ENCODE peak calls at places on chromosomes 4 and X, in six cellular contexts. One of them, this sample, is unnamed.

GRCh38 chr4:25592670-25593069 is 63.0 kb upstream of the SLC34A2 start:
- DNase-seq in GM12878: no peak
- DNase-seq in GM12891: no peak
- DNase-seq in SK-N-SH: no peak
- DNase-seq in K562: no peak
- DNase-seq in H1: no peak
- DNase-seq in this sample: no peak

GRCh38 chr4:128583753-128584712 is 225.5 kb upstream of the JADE1 start:
- DNase-seq in GM12878: no peak
- DNase-seq in GM12891: no peak
- DNase-seq in SK-N-SH: peak; percentile 61
- DNase-seq in K562: no peak
- DNase-seq in H1: no peak
- DNase-seq in this sample: no peak

GRCh38 chr4:38565271-38566199 is 98.5 kb upstream of the KLF3 start:
- DNase-seq in GM12878: no peak
- DNase-seq in GM12891: no peak
- DNase-seq in SK-N-SH: no peak
- DNase-seq in K562: no peak
- DNase-seq in H1: no peak
- DNase-seq in this sample: no peak

GRCh38 chrX:66000628-66001275 is 39.1 kb downstream of the VSIG4 start:
- DNase-seq in GM12878: no peak
- DNase-seq in GM12891: no peak
- DNase-seq in SK-N-SH: no peak
- DNase-seq in K562: no peak
- DNase-seq in H1: no peak
- DNase-seq in this sample: no peak

GRCh38 chr4:147633113-147633512 is 15.9 kb downstream of the TMEM184C start:
- DNase-seq in GM12878: no peak
- DNase-seq in GM12891: no peak
- DNase-seq in SK-N-SH: no peak
- DNase-seq in K562: no peak
- DNase-seq in H1: no peak
- DNase-seq in this sample: no peak

GRCh38 chrX:68416592-68416991 is 16.7 kb downstream of the OPHN1 start:
- DNase-seq in GM12878: no peak
- DNase-seq in GM12891: no peak
- DNase-seq in SK-N-SH: no peak
- DNase-seq in K562: no peak
- DNase-seq in H1: no peak
- DNase-seq in this sample: no peak

GRCh38 chrX:13432376-13432775 is 112.5 kb upstream of the ATXN3L start:
- DNase-seq in GM12878: no peak
- DNase-seq in GM12891: no peak
- DNase-seq in SK-N-SH: no peak
- DNase-seq in K562: no peak
- DNase-seq in H1: no peak
- DNase-seq in this sample: no peak

GRCh38 chr4:169716677-169717076 is 41.1 kb downstream of the HPF1 start:
- DNase-seq in GM12878: no peak
- DNase-seq in GM12891: no peak
- DNase-seq in SK-N-SH: no peak
- DNase-seq in K562: no peak
- DNase-seq in H1: no peak
- DNase-seq in this sample: no peak

GRCh38 chr4:42750091-42750490 is 93.2 kb upstream of the ATP8A1 start:
- DNase-seq in GM12878: peak; percentile 3
- DNase-seq in GM12891: no peak
- DNase-seq in SK-N-SH: peak; percentile 39
- DNase-seq in K562: no peak
- DNase-seq in H1: no peak
- DNase-seq in this sample: no peak

GRCh38 chrX:44012484-44013096 is 39.4 kb upstream of the NDP start:
- DNase-seq in GM12878: no peak
- DNase-seq in GM12891: no peak
- DNase-seq in SK-N-SH: no peak
- DNase-seq in K562: no peak
- DNase-seq in H1: no peak
- DNase-seq in this sample: no peak

GRCh38 chr4:40555176-40555900 is 74.3 kb downstream of the RBM47 start:
- DNase-seq in GM12878: no peak
- DNase-seq in GM12891: no peak
- DNase-seq in SK-N-SH: no peak
- DNase-seq in K562: no peak
- DNase-seq in H1: no peak
- DNase-seq in this sample: no peak

GRCh38 chrX:46461653-46462191 is 83.5 kb downstream of the ZNF674 start:
- DNase-seq in GM12878: peak; percentile 20
- DNase-seq in GM12891: no peak
- DNase-seq in SK-N-SH: no peak
- DNase-seq in K562: no peak
- DNase-seq in H1: no peak
- DNase-seq in this sample: no peak

GRCh38 chr4:5168891-5169290 is 117.6 kb downstream of the STK32B start:
- DNase-seq in GM12878: no peak
- DNase-seq in GM12891: no peak
- DNase-seq in SK-N-SH: no peak
- DNase-seq in K562: no peak
- DNase-seq in H1: no peak
- DNase-seq in this sample: no peak

GRCh38 chr4:31461425-31461824 is 741.3 kb downstream of the PCDH7 start:
- DNase-seq in GM12878: no peak
- DNase-seq in GM12891: no peak
- DNase-seq in SK-N-SH: no peak
- DNase-seq in K562: no peak
- DNase-seq in H1: no peak
- DNase-seq in this sample: no peak

GRCh38 chr4:2939383-2940243 is 23.6 kb downstream of the NOP14 start:
- DNase-seq in GM12878: no peak
- DNase-seq in GM12891: no peak
- DNase-seq in SK-N-SH: no peak
- DNase-seq in K562: no peak
- DNase-seq in H1: no peak
- DNase-seq in this sample: no peak

GRCh38 chrX:39821011-39821708 is 276.6 kb downstream of the BCOR start:
- DNase-seq in GM12878: no peak
- DNase-seq in GM12891: no peak
- DNase-seq in SK-N-SH: peak; percentile 86
- DNase-seq in K562: no peak
- DNase-seq in H1: no peak
- DNase-seq in this sample: peak; percentile 39

GRCh38 chr4:77305766-77306165 is 148.8 kb downstream of the CCNG2 start:
- DNase-seq in GM12878: no peak
- DNase-seq in GM12891: no peak
- DNase-seq in SK-N-SH: no peak
- DNase-seq in K562: no peak
- DNase-seq in H1: no peak
- DNase-seq in this sample: no peak

GRCh38 chrX:150227321-150227860 is 135.7 kb upstream of the MAMLD1 start:
- DNase-seq in GM12878: no peak
- DNase-seq in GM12891: no peak
- DNase-seq in SK-N-SH: no peak
- DNase-seq in K562: no peak
- DNase-seq in H1: no peak
- DNase-seq in this sample: no peak

GRCh38 chr4:184664445-184665210 is 15.1 kb downstream of the PRIMPOL start:
- DNase-seq in GM12878: no peak
- DNase-seq in GM12891: no peak
- DNase-seq in SK-N-SH: peak; percentile 32
- DNase-seq in K562: peak; percentile 63
- DNase-seq in H1: no peak
- DNase-seq in this sample: no peak

GRCh38 chrX:108584617-108585211 is 145.1 kb downstream of the COL4A5 start:
- DNase-seq in GM12878: peak; percentile 1
- DNase-seq in GM12891: no peak
- DNase-seq in SK-N-SH: peak; percentile 2
- DNase-seq in K562: peak; percentile 7
- DNase-seq in H1: no peak
- DNase-seq in this sample: no peak

GRCh38 chrX:38165023-38165422 is 55.6 kb downstream of the SRPX start:
- DNase-seq in GM12878: no peak
- DNase-seq in GM12891: no peak
- DNase-seq in SK-N-SH: no peak
- DNase-seq in K562: no peak
- DNase-seq in H1: no peak
- DNase-seq in this sample: no peak

GRCh38 chr4:132865458-132865857 is 283.6 kb upstream of the PCDH10 start:
- DNase-seq in GM12878: no peak
- DNase-seq in GM12891: no peak
- DNase-seq in SK-N-SH: no peak
- DNase-seq in K562: no peak
- DNase-seq in H1: no peak
- DNase-seq in this sample: no peak

GRCh38 chrX:40130207-40130606 is 32.4 kb upstream of the BCOR start:
- DNase-seq in GM12878: no peak
- DNase-seq in GM12891: no peak
- DNase-seq in SK-N-SH: no peak
- DNase-seq in K562: no peak
- DNase-seq in H1: no peak
- DNase-seq in this sample: no peak

GRCh38 chr4:127549521-127549920 is 83.2 kb upstream of the INTU start:
- DNase-seq in GM12878: no peak
- DNase-seq in GM12891: no peak
- DNase-seq in SK-N-SH: no peak
- DNase-seq in K562: no peak
- DNase-seq in H1: no peak
- DNase-seq in this sample: no peak

GRCh38 chrX:3184176-3184930 is 143.1 kb downstream of the ARSF start:
- DNase-seq in GM12878: no peak
- DNase-seq in GM12891: no peak
- DNase-seq in SK-N-SH: no peak
- DNase-seq in K562: no peak
- DNase-seq in H1: no peak
- DNase-seq in this sample: no peak

GRCh38 chrX:71927040-71927439 is 16.4 kb downstream of the NHSL2 start:
- DNase-seq in GM12878: no peak
- DNase-seq in GM12891: no peak
- DNase-seq in SK-N-SH: no peak
- DNase-seq in K562: no peak
- DNase-seq in H1: no peak
- DNase-seq in this sample: no peak

GRCh38 chr4:139144161-139144859 is 32.7 kb downstream of the ELF2 start:
- DNase-seq in GM12878: no peak
- DNase-seq in GM12891: no peak
- DNase-seq in SK-N-SH: no peak
- DNase-seq in K562: no peak
- DNase-seq in H1: no peak
- DNase-seq in this sample: no peak

GRCh38 chrX:72046447-72046846 is 85.3 kb downstream of the RTL5 start:
- DNase-seq in GM12878: no peak
- DNase-seq in GM12891: no peak
- DNase-seq in SK-N-SH: peak; percentile 66
- DNase-seq in K562: no peak
- DNase-seq in H1: no peak
- DNase-seq in this sample: no peak

GRCh38 chr4:76090241-76090691 is 15.8 kb downstream of the ART3 start:
- DNase-seq in GM12878: no peak
- DNase-seq in GM12891: no peak
- DNase-seq in SK-N-SH: peak; percentile 45
- DNase-seq in K562: peak; percentile 58
- DNase-seq in H1: no peak
- DNase-seq in this sample: no peak

GRCh38 chrX:69618803-69619202 is 2.9 kb downstream of the EDA start:
- DNase-seq in GM12878: no peak
- DNase-seq in GM12891: no peak
- DNase-seq in SK-N-SH: peak; percentile 17
- DNase-seq in K562: no peak
- DNase-seq in H1: no peak
- DNase-seq in this sample: no peak

GRCh38 chr4:137705171-137705783 is 173.0 kb upstream of the PCDH18 start:
- DNase-seq in GM12878: no peak
- DNase-seq in GM12891: no peak
- DNase-seq in SK-N-SH: no peak
- DNase-seq in K562: no peak
- DNase-seq in H1: no peak
- DNase-seq in this sample: no peak
- TF ChIP-seq TAF1 in GM12878: no peak
- TF ChIP-seq TAF1 in GM12891: no peak
- TF ChIP-seq TAF1 in SK-N-SH: no peak
- TF ChIP-seq TAF1 in K562: no peak
- TF ChIP-seq TAF1 in H1: no peak
- TF ChIP-seq TAF1 in this sample: no peak

GRCh38 chr4:109982521-109982920 is 69.8 kb downstream of the EGF start:
- DNase-seq in GM12878: no peak
- DNase-seq in GM12891: no peak
- DNase-seq in SK-N-SH: no peak
- DNase-seq in K562: no peak
- DNase-seq in H1: no peak
- DNase-seq in this sample: no peak
- TF ChIP-seq TAF1 in GM12878: no peak
- TF ChIP-seq TAF1 in GM12891: no peak
- TF ChIP-seq TAF1 in SK-N-SH: no peak
- TF ChIP-seq TAF1 in K562: no peak
- TF ChIP-seq TAF1 in H1: no peak
- TF ChIP-seq TAF1 in this sample: no peak

DNA sequence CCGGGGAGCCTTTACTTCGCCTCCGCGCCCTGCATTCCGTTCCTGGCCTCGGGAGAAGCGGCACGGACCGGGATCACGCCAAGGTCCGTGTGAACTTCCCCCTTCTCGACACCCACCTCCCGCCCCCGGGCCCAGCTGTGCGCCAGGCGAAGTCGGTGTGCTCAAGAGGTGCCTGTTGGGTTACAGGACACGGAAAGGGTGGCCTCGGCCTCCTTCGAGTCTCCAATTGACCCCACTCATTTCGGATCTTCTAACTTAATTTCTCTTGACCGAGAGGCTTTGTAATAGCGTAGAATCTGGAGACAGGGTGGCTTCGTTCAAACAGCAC is 444 bp downstream of the PDHA1 start:
- DNase-seq in GM12878: no peak
- DNase-seq in GM12891: no peak
- DNase-seq in SK-N-SH: no peak
- DNase-seq in K562: no peak
- DNase-seq in H1: no peak
- DNase-seq in this sample: no peak
- TF ChIP-seq TAF1 in GM12878: no peak
- TF ChIP-seq TAF1 in GM12891: no peak
- TF ChIP-seq TAF1 in SK-N-SH: no peak
- TF ChIP-seq TAF1 in K562: no peak
- TF ChIP-seq TAF1 in H1: no peak
- TF ChIP-seq TAF1 in this sample: no peak

GRCh38 chr4:47215759-47216158 is 184.4 kb downstream of the GABRB1 start:
- DNase-seq in GM12878: no peak
- DNase-seq in GM12891: no peak
- DNase-seq in SK-N-SH: no peak
- DNase-seq in K562: no peak
- DNase-seq in H1: no peak
- DNase-seq in this sample: no peak

GRCh38 chr4:47213106-47213505 is 181.7 kb downstream of the GABRB1 start:
- DNase-seq in GM12878: no peak
- DNase-seq in GM12891: no peak
- DNase-seq in SK-N-SH: no peak
- DNase-seq in K562: no peak
- DNase-seq in H1: no peak
- DNase-seq in this sample: no peak

GRCh38 chr4:47210828-47211227 is 179.5 kb downstream of the GABRB1 start:
- DNase-seq in GM12878: no peak
- DNase-seq in GM12891: no peak
- DNase-seq in SK-N-SH: no peak
- DNase-seq in K562: no peak
- DNase-seq in H1: no peak
- DNase-seq in this sample: no peak

GRCh38 chr4:47213971-47214370 is 182.6 kb downstream of the GABRB1 start:
- DNase-seq in GM12878: no peak
- DNase-seq in GM12891: no peak
- DNase-seq in SK-N-SH: no peak
- DNase-seq in K562: no peak
- DNase-seq in H1: no peak
- DNase-seq in this sample: no peak

GRCh38 chr4:47213539-47213938 is 182.2 kb downstream of the GABRB1 start:
- DNase-seq in GM12878: no peak
- DNase-seq in GM12891: no peak
- DNase-seq in SK-N-SH: no peak
- DNase-seq in K562: no peak
- DNase-seq in H1: no peak
- DNase-seq in this sample: no peak
- TF ChIP-seq TAF1 in GM12878: no peak
- TF ChIP-seq TAF1 in GM12891: no peak
- TF ChIP-seq TAF1 in SK-N-SH: no peak
- TF ChIP-seq TAF1 in K562: no peak
- TF ChIP-seq TAF1 in H1: no peak
- TF ChIP-seq TAF1 in this sample: no peak